ENCODE peak calls at places on chromosomes 11 and 22, in five cellular contexts. Z, O, C, I and M are unnamed samples.

GRCh38 chr11:76610871-76611475 is 59.6 kb downstream of the LRRC32 start:
- DNase-seq in Z (peak), I (no peak), C (no peak), O (no peak), M (no peak)

GRCh38 chr11:2929511-2929879 is 275 bp upstream of the PHLDA2 start:
- DNase-seq in I (peak), C (peak), O (peak), Z (peak), M (peak)

GRCh38 chr11:80899381-80899780 is 1458.6 kb upstream of the TENM4 start:
- DNase-seq in Z (no peak), C (no peak), O (no peak), I (no peak), M (no peak)

GRCh38 chr11:120137611-120138521 is at the start of gene TRIM29:
- DNase-seq in Z (no peak), I (no peak), C (peak), O (no peak), M (peak)

GRCh38 chr11:125464266-125464662 is 31.8 kb downstream of the FEZ1 start:
- DNase-seq in O (peak), I (peak), Z (no peak), C (no peak), M (no peak)

GRCh38 chr22:50674606-50675552 is 2.3 kb downstream of the SHANK3 start:
- DNase-seq in O (no peak), I (no peak), Z (no peak), C (no peak), M (peak)

GRCh38 chr22:41672780-41673509 is 15.7 kb downstream of the SNU13 start:
- DNase-seq in C (no peak), Z (no peak), I (no peak), O (peak), M (no peak)

GRCh38 chr11:111837366-111837891 is 34.0 kb downstream of the ALG9 start:
- DNase-seq in O (no peak), Z (no peak), C (no peak), I (no peak), M (no peak)

GRCh38 chr11:14713518-14714244 is 70.1 kb downstream of the PDE3B start:
- DNase-seq in Z (no peak), I (no peak), O (no peak), C (no peak), M (no peak)

GRCh38 chr11:64507832-64508375 is 83.1 kb upstream of the SLC22A12 start:
- DNase-seq in C (no peak), O (no peak), Z (no peak), I (no peak), M (no peak)

GRCh38 chr22:19998232-19998951 is 18.2 kb downstream of the ARVCF start:
- DNase-seq in Z (no peak), I (no peak), C (no peak), O (no peak), M (no peak)

GRCh38 chr22:31646186-31647019 is 15.6 kb downstream of the PISD start:
- DNase-seq in Z (no peak), O (peak), I (peak), C (no peak), M (no peak)

GRCh38 chr22:50302564-50302963 is 4.9 kb downstream of the PLXNB2 start:
- DNase-seq in C (no peak), O (no peak), I (no peak), Z (no peak), M (peak)

GRCh38 chr11:84290647-84291046 is 1004.5 kb upstream of the CCDC90B start:
- DNase-seq in Z (no peak), O (no peak), C (no peak), I (peak), M (no peak)

GRCh38 chr11:116948375-116948774 is 111.0 kb upstream of the APOA1 start:
- DNase-seq in O (no peak), Z (no peak), I (peak), C (no peak), M (no peak)

GRCh38 chr22:43743131-43743530 is 69.0 kb downstream of the EFCAB6 start:
- DNase-seq in O (no peak), I (no peak), C (no peak), Z (no peak), M (no peak)

GRCh38 chr11:119284344-119285157 is 32.4 kb downstream of the MCAM start:
- DNase-seq in O (peak), Z (no peak), C (no peak), I (peak), M (no peak)

GRCh38 chr11:127651175-127651887 is 650.8 kb upstream of the KIRREL3 start:
- DNase-seq in O (no peak), C (no peak), Z (no peak), I (peak), M (no peak)

GRCh38 chr11:69354545-69354897 is 60.6 kb downstream of the MYEOV start:
- DNase-seq in O (no peak), I (no peak), C (no peak), Z (no peak), M (no peak)
- TF ChIP-seq CTCF in O (no peak), I (no peak), C (no peak), Z (no peak), M (no peak)

DNA sequence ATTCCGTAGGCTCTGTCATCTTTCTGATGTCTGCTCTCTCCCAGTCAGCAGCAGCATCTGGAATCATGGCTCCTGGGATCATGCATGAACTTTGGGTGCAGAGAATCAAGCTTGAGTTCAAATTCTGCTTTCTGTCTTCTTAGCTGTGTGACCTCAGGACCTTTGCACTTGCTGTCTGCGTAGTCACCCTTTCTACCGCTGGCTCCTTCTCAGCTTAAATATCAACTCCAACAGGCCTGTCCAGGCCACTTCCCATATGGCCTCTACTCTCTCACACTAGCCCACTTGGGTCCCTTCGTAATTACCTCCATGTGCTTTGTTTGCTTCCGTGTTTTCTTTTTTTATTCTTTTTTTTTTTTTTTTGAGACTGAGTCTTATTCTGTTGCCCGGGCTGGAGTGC is 4.6 kb upstream of the GGA1 start:
- DNase-seq in Z (no peak), O (no peak), C (no peak), I (no peak), M (no peak)
- TF ChIP-seq POLR2A in Z (no peak), O (no peak), C (no peak), I (no peak), M (no peak)

DNA sequence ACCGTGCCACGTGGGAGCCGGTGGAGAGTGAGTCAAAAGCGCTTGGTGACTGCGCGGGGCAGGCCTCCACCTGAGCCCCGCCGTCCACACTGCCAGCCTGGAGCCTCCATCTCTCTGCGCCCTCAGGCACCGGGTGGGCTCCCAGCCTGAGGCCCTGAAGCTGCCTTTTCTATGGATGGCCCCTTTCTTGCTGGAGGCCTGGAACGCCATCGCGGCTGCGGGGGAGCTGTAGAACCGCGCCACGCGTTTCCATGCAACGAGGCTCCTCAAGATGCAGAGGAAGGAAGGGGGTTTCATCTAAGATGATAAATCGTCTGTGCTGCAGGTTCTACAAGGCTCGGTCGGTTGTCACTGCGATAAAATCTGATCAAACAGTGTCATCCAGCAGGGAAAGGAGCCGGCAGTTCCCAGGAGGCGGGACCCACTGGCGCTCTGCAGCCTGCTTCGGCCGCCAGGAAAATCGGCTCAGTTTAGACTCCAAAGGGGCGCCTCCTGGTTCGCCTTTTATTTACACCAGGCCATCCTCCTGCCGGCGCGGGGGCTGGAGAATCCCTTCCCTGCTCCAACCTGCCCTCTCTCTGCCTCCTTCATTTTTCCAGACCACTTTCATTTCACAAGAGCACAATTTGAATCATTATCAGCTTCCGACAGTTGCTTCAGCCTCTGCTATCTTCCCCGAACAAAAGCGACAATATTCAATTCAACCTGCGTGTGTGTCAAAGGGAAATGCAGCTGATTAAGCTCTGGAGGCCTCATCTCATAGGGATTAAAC is 624.4 kb downstream of the BRD1 start:
- DNase-seq in Z (no peak), O (no peak), I (no peak), C (peak), M (peak)
- TF ChIP-seq CTCF in Z (no peak), O (no peak), I (no peak), C (no peak), M (no peak)

GRCh38 chr22:26561756-26562417 is 28.0 kb downstream of the TPST2 start:
- DNase-seq in I (no peak), C (peak), O (no peak), Z (peak), M (peak)
- TF ChIP-seq POLR2A in I (no peak), C (no peak), O (no peak), Z (no peak), M (no peak)

GRCh38 chr11:75525433-75526191 is at the start of gene GDPD5:
- DNase-seq in C (peak), O (peak), I (peak), Z (peak), M (peak)
- TF ChIP-seq CTCF in C (peak), O (peak), I (peak), Z (peak), M (peak)